ENCODE peak calls at places on chromosomes 4 and X, in five cellular contexts. One of them, this sample, is unnamed.

GRCh38 chrX:135985974-135986312 is 708 bp downstream of the SLC9A6 start:
- DNase-seq in gastrocnemius medialis: no peak
- DNase-seq in brain microvascular endothelial cell: no peak
- DNase-seq in thyroid gland: no peak
- DNase-seq in cardiac muscle cell: no peak
- DNase-seq in this sample: no peak

GRCh38 chr4:150237110-150237852 is 159.0 kb downstream of the DCLK2 start:
- DNase-seq in brain microvascular endothelial cell: peak; percentile 70
- DNase-seq in cardiac muscle cell: no peak
- DNase-seq in gastrocnemius medialis: no peak
- DNase-seq in thyroid gland: no peak
- DNase-seq in this sample: peak; percentile 65

GRCh38 chrX:141632124-141632523 is 42.6 kb downstream of the SPANXA2 start:
- DNase-seq in brain microvascular endothelial cell: no peak
- DNase-seq in thyroid gland: no peak
- DNase-seq in cardiac muscle cell: no peak
- DNase-seq in gastrocnemius medialis: no peak
- DNase-seq in this sample: no peak

GRCh38 chr4:181939199-181939945 is 303.8 kb upstream of the TENM3 start:
- DNase-seq in brain microvascular endothelial cell: no peak
- DNase-seq in cardiac muscle cell: no peak
- DNase-seq in gastrocnemius medialis: no peak
- DNase-seq in thyroid gland: no peak
- DNase-seq in this sample: no peak

GRCh38 chrX:139738581-139738980 is 30.6 kb upstream of the MCF2 start:
- DNase-seq in cardiac muscle cell: no peak
- DNase-seq in gastrocnemius medialis: no peak
- DNase-seq in thyroid gland: peak; percentile 1
- DNase-seq in brain microvascular endothelial cell: no peak
- DNase-seq in this sample: no peak

GRCh38 chrX:38654302-38654701 is 93.0 kb downstream of the TSPAN7 start:
- DNase-seq in thyroid gland: no peak
- DNase-seq in brain microvascular endothelial cell: peak; percentile 20
- DNase-seq in gastrocnemius medialis: no peak
- DNase-seq in cardiac muscle cell: peak; percentile 61
- DNase-seq in this sample: no peak

GRCh38 chr4:47791978-47792377 is 45.9 kb downstream of the CORIN start:
- DNase-seq in gastrocnemius medialis: no peak
- DNase-seq in thyroid gland: no peak
- DNase-seq in brain microvascular endothelial cell: no peak
- DNase-seq in cardiac muscle cell: no peak
- DNase-seq in this sample: no peak

GRCh38 chr4:113328514-113328913 is 279.1 kb downstream of the ANK2 start:
- DNase-seq in gastrocnemius medialis: no peak
- DNase-seq in thyroid gland: no peak
- DNase-seq in cardiac muscle cell: no peak
- DNase-seq in brain microvascular endothelial cell: no peak
- DNase-seq in this sample: no peak

GRCh38 chrX:17409566-17410290 is 34.7 kb downstream of the NHS start:
- DNase-seq in gastrocnemius medialis: no peak
- DNase-seq in cardiac muscle cell: no peak
- DNase-seq in thyroid gland: no peak
- DNase-seq in brain microvascular endothelial cell: no peak
- DNase-seq in this sample: no peak

GRCh38 chrX:42684062-42684461 is 93.9 kb downstream of the PPP1R2C start:
- DNase-seq in brain microvascular endothelial cell: no peak
- DNase-seq in gastrocnemius medialis: no peak
- DNase-seq in thyroid gland: no peak
- DNase-seq in cardiac muscle cell: no peak
- DNase-seq in this sample: no peak

GRCh38 chr4:112099701-112100289 is 45.5 kb upstream of the FAM241A start:
- DNase-seq in brain microvascular endothelial cell: no peak
- DNase-seq in gastrocnemius medialis: no peak
- DNase-seq in thyroid gland: no peak
- DNase-seq in cardiac muscle cell: peak; percentile 55
- DNase-seq in this sample: no peak

GRCh38 chr4:174283507-174284180 is at the start of the genes CEP44 and FBXO8:
- DNase-seq in gastrocnemius medialis: peak; percentile 34
- DNase-seq in brain microvascular endothelial cell: peak; percentile 75
- DNase-seq in thyroid gland: peak; percentile 67
- DNase-seq in cardiac muscle cell: peak; percentile 81
- DNase-seq in this sample: peak; percentile 60

GRCh38 chr4:56099378-56099786 is 150.6 kb downstream of the CEP135 start:
- DNase-seq in thyroid gland: no peak
- DNase-seq in cardiac muscle cell: no peak
- DNase-seq in brain microvascular endothelial cell: no peak
- DNase-seq in gastrocnemius medialis: no peak
- DNase-seq in this sample: no peak

GRCh38 chr4:42152507-42153504 is at the start of gene BEND4:
- DNase-seq in cardiac muscle cell: no peak
- DNase-seq in thyroid gland: no peak
- DNase-seq in brain microvascular endothelial cell: no peak
- DNase-seq in gastrocnemius medialis: no peak
- DNase-seq in this sample: no peak

GRCh38 chrX:39953879-39954278 is 143.9 kb downstream of the BCOR start:
- DNase-seq in cardiac muscle cell: peak; percentile 41
- DNase-seq in thyroid gland: peak; percentile 95
- DNase-seq in gastrocnemius medialis: peak; percentile 18
- DNase-seq in brain microvascular endothelial cell: peak; percentile 77
- DNase-seq in this sample: no peak

GRCh38 chrX:65596270-65596669 is 61.7 kb upstream of the LAS1L start:
- DNase-seq in brain microvascular endothelial cell: peak; percentile 22
- DNase-seq in thyroid gland: no peak
- DNase-seq in gastrocnemius medialis: peak; percentile 2
- DNase-seq in cardiac muscle cell: no peak
- DNase-seq in this sample: no peak

GRCh38 chr4:145937990-145938611 is 522 bp downstream of the ZNF827 start:
- DNase-seq in brain microvascular endothelial cell: peak; percentile 22
- DNase-seq in gastrocnemius medialis: no peak
- DNase-seq in cardiac muscle cell: peak; percentile 60
- DNase-seq in thyroid gland: peak; percentile 15
- DNase-seq in this sample: no peak

GRCh38 chrX:111376897-111377601 is 34.9 kb downstream of the DCX start:
- DNase-seq in gastrocnemius medialis: no peak
- DNase-seq in brain microvascular endothelial cell: no peak
- DNase-seq in cardiac muscle cell: peak; percentile 29
- DNase-seq in thyroid gland: no peak
- DNase-seq in this sample: no peak

GRCh38 chrX:51614353-51614752 is 4.4 kb downstream of the CENPVL3 start:
- DNase-seq in thyroid gland: no peak
- DNase-seq in cardiac muscle cell: peak; percentile 59
- DNase-seq in brain microvascular endothelial cell: peak; percentile 15
- DNase-seq in gastrocnemius medialis: no peak
- DNase-seq in this sample: peak; percentile 0

GRCh38 chrX:123504630-123505270 is 228.1 kb downstream of the THOC2 start:
- DNase-seq in gastrocnemius medialis: no peak
- DNase-seq in thyroid gland: no peak
- DNase-seq in brain microvascular endothelial cell: no peak
- DNase-seq in cardiac muscle cell: no peak
- DNase-seq in this sample: no peak

GRCh38 chr4:107034091-107034698 is 1.9 kb downstream of the DKK2 start:
- DNase-seq in brain microvascular endothelial cell: peak; percentile 45
- DNase-seq in gastrocnemius medialis: peak; percentile 2
- DNase-seq in cardiac muscle cell: peak; percentile 68
- DNase-seq in thyroid gland: peak; percentile 1
- DNase-seq in this sample: no peak
- TF ChIP-seq CTCF in brain microvascular endothelial cell: peak; percentile 70
- TF ChIP-seq CTCF in gastrocnemius medialis: no peak
- TF ChIP-seq CTCF in cardiac muscle cell: peak; percentile 45
- TF ChIP-seq CTCF in thyroid gland: no peak
- TF ChIP-seq CTCF in this sample: peak; percentile 33

GRCh38 chr4:154205471-154205870 is 286.1 kb downstream of the DCHS2 start:
- DNase-seq in cardiac muscle cell: no peak
- DNase-seq in gastrocnemius medialis: no peak
- DNase-seq in brain microvascular endothelial cell: peak; percentile 3
- DNase-seq in thyroid gland: no peak
- DNase-seq in this sample: no peak
- H3K4me3 ChIP-seq in cardiac muscle cell: no peak overlapping the region
- H3K4me3 ChIP-seq in gastrocnemius medialis: no peak overlapping the region
- H3K4me3 ChIP-seq in brain microvascular endothelial cell: no peak overlapping the region
- H3K4me3 ChIP-seq in thyroid gland: no peak overlapping the region
- H3K4me3 ChIP-seq in this sample: no peak overlapping the region

GRCh38 chr4:72909461-72909860 is 160.1 kb downstream of the COX18 start:
- DNase-seq in brain microvascular endothelial cell: no peak
- DNase-seq in gastrocnemius medialis: no peak
- DNase-seq in thyroid gland: no peak
- DNase-seq in cardiac muscle cell: peak; percentile 45
- DNase-seq in this sample: no peak
- TF ChIP-seq CTCF in brain microvascular endothelial cell: peak; percentile 59
- TF ChIP-seq CTCF in gastrocnemius medialis: no peak
- TF ChIP-seq CTCF in thyroid gland: no peak
- TF ChIP-seq CTCF in cardiac muscle cell: peak; percentile 19
- TF ChIP-seq CTCF in this sample: peak; percentile 69

DNA sequence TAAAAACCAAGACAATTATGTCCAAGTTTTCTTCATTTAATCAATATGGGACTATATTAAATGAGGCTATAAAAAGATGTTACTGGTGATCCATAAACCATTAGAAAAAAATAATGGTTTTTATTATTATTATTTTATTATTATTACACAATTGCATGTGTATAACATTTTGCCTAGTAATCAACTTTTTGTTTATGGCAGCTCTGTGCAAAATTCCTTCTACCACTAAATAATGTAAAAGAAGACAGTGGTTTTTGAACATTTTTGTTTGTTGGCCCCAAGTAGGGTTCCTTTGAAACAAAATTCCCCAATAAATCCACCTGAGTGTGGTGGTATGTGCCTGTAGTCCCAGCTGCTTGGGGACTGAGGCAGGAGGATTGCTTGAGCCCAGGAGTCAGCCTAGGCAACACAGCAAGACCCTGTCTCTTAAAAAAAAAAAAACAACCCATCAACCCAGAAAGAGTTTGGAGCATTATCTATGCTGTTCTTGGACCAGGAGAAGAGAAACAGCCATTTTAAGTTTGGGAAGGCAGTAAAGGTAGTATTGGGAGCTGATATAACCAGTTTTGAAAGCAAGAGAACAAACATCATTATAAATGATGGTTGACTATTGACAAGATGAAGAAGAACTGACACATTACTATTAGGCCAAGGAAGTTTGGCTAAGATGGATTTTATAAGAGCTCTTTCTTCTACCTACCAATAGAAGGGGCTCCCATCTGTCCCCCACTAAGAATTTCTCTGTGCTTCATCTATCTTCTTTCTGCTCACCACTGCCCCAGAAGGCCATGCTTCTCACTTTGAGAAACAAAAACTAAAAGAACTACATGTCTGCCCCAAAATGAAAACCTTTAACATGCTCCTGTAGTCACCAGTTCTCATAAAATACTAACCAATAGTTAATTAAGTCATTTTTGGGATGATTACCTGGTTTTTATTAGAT is 2.2 kb downstream of the TMEM156 start:
- DNase-seq in brain microvascular endothelial cell: no peak
- DNase-seq in thyroid gland: no peak
- DNase-seq in cardiac muscle cell: no peak
- DNase-seq in gastrocnemius medialis: no peak
- DNase-seq in this sample: no peak
- H3K4me3 ChIP-seq in brain microvascular endothelial cell: peak overlapping the region; percentile 31
- H3K4me3 ChIP-seq in thyroid gland: no peak overlapping the region
- H3K4me3 ChIP-seq in cardiac muscle cell: no peak overlapping the region
- H3K4me3 ChIP-seq in gastrocnemius medialis: no peak overlapping the region
- H3K4me3 ChIP-seq in this sample: no peak overlapping the region

DNA sequence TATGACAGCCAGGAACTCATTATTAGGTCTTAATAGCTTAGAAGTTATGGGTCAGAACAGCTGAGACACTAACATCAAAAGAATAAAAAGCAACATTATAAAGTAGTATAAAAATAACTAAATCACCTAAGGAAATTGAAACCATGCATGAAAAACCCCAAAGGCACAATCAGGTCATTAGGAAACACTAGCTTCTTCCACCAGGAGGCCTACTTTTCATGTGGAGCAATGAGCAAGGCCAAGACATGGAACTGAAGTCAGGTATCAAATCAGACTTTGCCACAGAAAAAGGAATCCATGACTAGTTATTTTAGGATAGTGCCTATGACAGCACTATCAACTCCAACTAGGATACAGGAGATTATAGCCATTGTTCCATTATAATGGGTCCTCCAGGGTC is 7.9 kb downstream of the HUWE1 start:
- DNase-seq in brain microvascular endothelial cell: no peak
- DNase-seq in gastrocnemius medialis: no peak
- DNase-seq in cardiac muscle cell: no peak
- DNase-seq in thyroid gland: no peak
- DNase-seq in this sample: no peak
- TF ChIP-seq CTCF in brain microvascular endothelial cell: peak; percentile 46
- TF ChIP-seq CTCF in gastrocnemius medialis: no peak
- TF ChIP-seq CTCF in cardiac muscle cell: peak; percentile 18
- TF ChIP-seq CTCF in thyroid gland: no peak
- TF ChIP-seq CTCF in this sample: peak; percentile 44

This sample was measured in epithelial cell of proximal tubule.